ENCODE peak calls at places on chromosomes 16 and 17, in five cellular contexts. One of them, this sample, is unnamed.

GRCh38 chr17:81277421-81277820 is 17.7 kb downstream of the SLC38A10 start:
- DNase-seq in neuronal stem cell: no peak
- DNase-seq in H9: no peak
- DNase-seq in H1: no peak
- DNase-seq in trophoblast cell: no peak
- DNase-seq in this sample: no peak

GRCh38 chr16:30884760-30885159 is 9.1 kb downstream of the BCL7C start:
- DNase-seq in neuronal stem cell: no peak
- DNase-seq in H9: no peak
- DNase-seq in H1: no peak
- DNase-seq in trophoblast cell: no peak
- DNase-seq in this sample: no peak

GRCh38 chr17:66704858-66705257 is 130.1 kb upstream of the CACNG5 start:
- DNase-seq in neuronal stem cell: no peak
- DNase-seq in H9: no peak
- DNase-seq in H1: no peak
- DNase-seq in trophoblast cell: no peak
- DNase-seq in this sample: no peak

GRCh38 chr16:71855937-71856662 is 10.3 kb downstream of the ATXN1L start:
- DNase-seq in neuronal stem cell: no peak
- DNase-seq in H9: no peak
- DNase-seq in H1: no peak
- DNase-seq in trophoblast cell: no peak
- DNase-seq in this sample: no peak

GRCh38 chr17:76074390-76075363 is at the start of gene GALR2:
- DNase-seq in neuronal stem cell: no peak
- DNase-seq in H9: peak
- DNase-seq in H1: no peak
- DNase-seq in trophoblast cell: no peak
- DNase-seq in this sample: no peak

GRCh38 chr17:17605747-17606083 is 14.2 kb upstream of the PEMT start:
- DNase-seq in neuronal stem cell: no peak
- DNase-seq in H9: no peak
- DNase-seq in H1: no peak
- DNase-seq in trophoblast cell: no peak
- DNase-seq in this sample: peak

GRCh38 chr17:77233127-77233526 is 92.4 kb downstream of the SEC14L1 start:
- DNase-seq in neuronal stem cell: no peak
- DNase-seq in H9: no peak
- DNase-seq in H1: no peak
- DNase-seq in trophoblast cell: no peak
- DNase-seq in this sample: no peak

GRCh38 chr17:31499771-31500554 is 108.5 kb downstream of the RAB11FIP4 start:
- DNase-seq in neuronal stem cell: no peak
- DNase-seq in H9: peak
- DNase-seq in H1: no peak
- DNase-seq in trophoblast cell: peak
- DNase-seq in this sample: no peak

GRCh38 chr17:79792984-79793923 is 3.6 kb downstream of the CBX8 start:
- DNase-seq in neuronal stem cell: no peak
- DNase-seq in H9: no peak
- DNase-seq in H1: no peak
- DNase-seq in trophoblast cell: no peak
- DNase-seq in this sample: peak

GRCh38 chr17:44757918-44758413 is 822 bp upstream of the ADAM11 start:
- DNase-seq in neuronal stem cell: no peak
- DNase-seq in H9: no peak
- DNase-seq in H1: no peak
- DNase-seq in trophoblast cell: no peak
- DNase-seq in this sample: no peak
- H2BK12ac ChIP-seq in neuronal stem cell: peak
- H2BK12ac ChIP-seq in H9: no peak
- H2BK12ac ChIP-seq in H1: peak
- H2BK12ac ChIP-seq in trophoblast cell: no peak
- H2BK12ac ChIP-seq in this sample: no peak

GRCh38 chr17:34204402-34204801 is 50.7 kb upstream of the CCL2 start:
- DNase-seq in neuronal stem cell: no peak
- DNase-seq in H9: no peak
- DNase-seq in H1: no peak
- DNase-seq in trophoblast cell: no peak
- DNase-seq in this sample: no peak
- H2BK12ac ChIP-seq in neuronal stem cell: no peak
- H2BK12ac ChIP-seq in H9: no peak
- H2BK12ac ChIP-seq in H1: no peak
- H2BK12ac ChIP-seq in trophoblast cell: no peak
- H2BK12ac ChIP-seq in this sample: no peak

GRCh38 chr17:2054740-2055493 is at the start of gene HIC1:
- DNase-seq in neuronal stem cell: peak
- DNase-seq in H9: peak
- DNase-seq in H1: no peak
- DNase-seq in trophoblast cell: peak
- DNase-seq in this sample: peak
- H2BK12ac ChIP-seq in neuronal stem cell: no peak
- H2BK12ac ChIP-seq in H9: no peak
- H2BK12ac ChIP-seq in H1: no peak
- H2BK12ac ChIP-seq in trophoblast cell: no peak
- H2BK12ac ChIP-seq in this sample: peak

DNA sequence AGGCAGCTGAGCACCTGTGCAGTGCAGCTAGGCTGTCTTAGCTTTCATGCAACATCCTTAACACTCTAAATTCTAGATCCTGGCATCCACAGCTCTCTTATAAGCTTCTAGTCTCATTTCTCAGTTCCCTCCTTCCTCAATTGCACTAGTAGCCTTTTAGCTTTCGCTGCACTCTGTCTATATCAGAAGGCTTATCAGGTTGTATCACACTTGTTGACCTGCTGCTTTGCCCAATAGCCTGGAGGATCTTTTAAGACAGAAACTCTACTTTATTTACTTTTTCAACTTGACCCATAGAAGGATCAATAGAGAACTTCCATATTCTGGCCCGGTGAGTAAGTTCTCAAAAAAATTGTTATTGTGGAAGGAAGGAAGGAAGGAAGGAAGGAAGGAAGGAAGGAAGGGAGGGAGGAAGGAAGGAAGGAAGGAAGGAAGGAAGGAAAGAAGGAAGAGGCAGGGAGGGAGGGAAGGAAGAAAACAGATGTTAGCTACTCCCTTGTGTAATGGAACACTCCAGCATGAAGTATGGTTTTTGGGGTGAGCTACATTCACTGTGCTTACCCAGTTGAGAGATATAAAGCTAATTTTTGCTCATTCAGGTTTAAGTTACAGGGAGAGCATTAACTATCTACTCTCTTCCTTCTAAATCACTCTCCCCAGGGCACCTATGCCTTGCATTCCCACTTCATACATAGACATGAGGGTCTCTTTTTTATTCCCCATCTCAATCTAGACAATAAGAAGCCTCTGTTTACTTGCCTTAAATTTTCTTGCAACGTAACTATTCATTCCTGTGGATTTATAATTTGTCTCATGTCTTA is 361.1 kb downstream of the SHISA9 start:
- DNase-seq in neuronal stem cell: no peak
- DNase-seq in H9: no peak
- DNase-seq in H1: no peak
- DNase-seq in trophoblast cell: no peak
- DNase-seq in this sample: no peak
- H2BK12ac ChIP-seq in neuronal stem cell: no peak
- H2BK12ac ChIP-seq in H9: no peak
- H2BK12ac ChIP-seq in H1: no peak
- H2BK12ac ChIP-seq in trophoblast cell: no peak
- H2BK12ac ChIP-seq in this sample: no peak

GRCh38 chr17:64994281-64994680 is 62.3 kb downstream of the GNA13 start:
- DNase-seq in neuronal stem cell: no peak
- DNase-seq in H9: no peak
- DNase-seq in H1: no peak
- DNase-seq in trophoblast cell: no peak
- DNase-seq in this sample: no peak

GRCh38 chr17:64992325-64992802 is 64.2 kb downstream of the GNA13 start:
- DNase-seq in neuronal stem cell: no peak
- DNase-seq in H9: no peak
- DNase-seq in H1: no peak
- DNase-seq in trophoblast cell: peak
- DNase-seq in this sample: peak

GRCh38 chr17:64993867-64994266 is 62.7 kb downstream of the GNA13 start:
- DNase-seq in neuronal stem cell: no peak
- DNase-seq in H9: no peak
- DNase-seq in H1: no peak
- DNase-seq in trophoblast cell: no peak
- DNase-seq in this sample: no peak

GRCh38 chr17:64991726-64992125 is 64.8 kb downstream of the GNA13 start:
- DNase-seq in neuronal stem cell: no peak
- DNase-seq in H9: no peak
- DNase-seq in H1: no peak
- DNase-seq in trophoblast cell: no peak
- DNase-seq in this sample: no peak

GRCh38 chr17:64994781-64995538 is 61.6 kb downstream of the GNA13 start:
- DNase-seq in neuronal stem cell: no peak
- DNase-seq in H9: no peak
- DNase-seq in H1: no peak
- DNase-seq in trophoblast cell: no peak
- DNase-seq in this sample: no peak
- H2BK12ac ChIP-seq in neuronal stem cell: peak
- H2BK12ac ChIP-seq in H9: no peak
- H2BK12ac ChIP-seq in H1: no peak
- H2BK12ac ChIP-seq in trophoblast cell: peak
- H2BK12ac ChIP-seq in this sample: no peak

GRCh38 chr17:47778184-47778635 is 43.4 kb downstream of the OSBPL7 start:
- DNase-seq in neuronal stem cell: no peak
- DNase-seq in H9: peak
- DNase-seq in H1: no peak
- DNase-seq in trophoblast cell: no peak
- DNase-seq in this sample: no peak
- H2BK12ac ChIP-seq in neuronal stem cell: no peak
- H2BK12ac ChIP-seq in H9: no peak
- H2BK12ac ChIP-seq in H1: no peak
- H2BK12ac ChIP-seq in trophoblast cell: no peak
- H2BK12ac ChIP-seq in this sample: no peak